ENCODE peak calls at places on chromosomes 6 and 20, in nine cellular contexts. C is activated CD4-positive, alpha-beta T cell treated with anti-CD3 and anti-CD28 coated beads, Interleukin-2, amount 50 U/mL, for 48 hours; H is activated T-helper 1 cell treated with Interleukin-2 at 50 U/mL for 16 hours; P is NCI-H1694 treated with DMSO at 0.1 percent for 48 hours; I is fibroblast of the conjunctiva; U is pancreas; X is ecto neural progenitor cell; D is cerebellum; K is fibroblast of pulmonary artery. W is an unnamed sample.
A peak's percentile ranks its signal among the peaks of the same experiment; 100 is the strongest.

GRCh38 chr6:157607317-157608109 is 215.5 kb upstream of the SNX9 start:
- DNase-seq in C (no peak), H (no peak), P (no peak), I (no peak), U (no peak), X (no peak), D (no peak), K (peak; percentile 16), W (no peak)

GRCh38 chr20:25470045-25470444 is 62.6 kb downstream of the GINS1 start:
- DNase-seq in C (peak; percentile 39), H (no peak), P (no peak), I (peak; percentile 10), U (no peak), X (peak; percentile 54), D (no peak), K (peak; percentile 38), W (no peak)

GRCh38 chr6:25016311-25016710 is 80.6 kb upstream of the RIPOR2 start:
- DNase-seq in C (no peak), H (no peak), P (no peak), I (no peak), U (no peak), X (no peak), D (no peak), K (no peak), W (no peak)

GRCh38 chr20:39619386-39619785 is 657.2 kb downstream of the DHX35 start:
- DNase-seq in C (no peak), H (no peak), P (no peak), I (no peak), U (no peak), X (no peak), D (no peak), K (no peak), W (no peak)

GRCh38 chr6:1313364-1313754 is 1.5 kb downstream of the FOXQ1 start:
- DNase-seq in C (no peak), H (no peak), P (no peak), I (no peak), U (no peak), X (no peak), D (no peak), K (no peak), W (no peak)

GRCh38 chr6:170447561-170447930 is 105.6 kb downstream of the PSMB1 start:
- DNase-seq in C (no peak), H (no peak), P (no peak), I (no peak), U (no peak), X (no peak), D (no peak), K (no peak), W (no peak)

GRCh38 chr20:3275966-3276365 is 37.0 kb upstream of the SLC4A11 start:
- DNase-seq in C (no peak), H (no peak), P (no peak), I (no peak), U (no peak), X (no peak), D (no peak), K (peak; percentile 32), W (no peak)

GRCh38 chr6:117677553-117678131 is 2.4 kb downstream of the NUS1 start:
- DNase-seq in C (no peak), H (no peak), P (no peak), I (no peak), U (no peak), X (no peak), D (no peak), K (peak; percentile 75), W (no peak)

GRCh38 chr20:62361799-62362589 is 5.1 kb downstream of the LAMA5 start:
- DNase-seq in C (no peak), H (no peak), P (no peak), I (no peak), U (peak; percentile 89), X (peak; percentile 60), D (no peak), K (no peak), W (no peak)

GRCh38 chr6:153131037-153131981 is at the start of gene RGS17:
- DNase-seq in C (peak; percentile 16), H (no peak), P (peak; percentile 45), I (peak; percentile 61), U (peak; percentile 88), X (peak; percentile 88), D (peak; percentile 92), K (peak; percentile 84), W (peak; percentile 70)

GRCh38 chr20:635609-636338 is 17.2 kb downstream of the SRXN1 start:
- DNase-seq in C (no peak), H (no peak), P (no peak), I (no peak), U (no peak), X (no peak), D (no peak), K (no peak), W (no peak)

GRCh38 chr6:159056432-159056831 is 11.6 kb upstream of the TAGAP start:
- DNase-seq in C (no peak), H (no peak), P (no peak), I (no peak), U (no peak), X (no peak), D (no peak), K (no peak), W (no peak)

GRCh38 chr6:33192671-33193602 is 670 bp upstream of the COL11A2 start:
- DNase-seq in C (no peak), H (no peak), P (no peak), I (no peak), U (peak; percentile 75), X (peak; percentile 62), D (peak; percentile 65), K (no peak), W (no peak)

GRCh38 chr6:10385512-10386132 is 29.3 kb downstream of the TFAP2A start:
- DNase-seq in C (no peak), H (no peak), P (no peak), I (no peak), U (no peak), X (no peak), D (no peak), K (no peak), W (no peak)

GRCh38 chr6:136161950-136162349 is 88.2 kb downstream of the MTFR2 start:
- DNase-seq in C (no peak), H (no peak), P (no peak), I (no peak), U (no peak), X (no peak), D (no peak), K (no peak), W (no peak)

GRCh38 chr20:1800180-1800579 is 95.0 kb upstream of the SIRPA start:
- DNase-seq in C (no peak), H (no peak), P (no peak), I (no peak), U (no peak), X (no peak), D (no peak), K (no peak), W (no peak)

GRCh38 chr6:89369009-89369408 is 16.5 kb upstream of the UBE2J1 start:
- DNase-seq in C (no peak), H (no peak), P (no peak), I (no peak), U (no peak), X (peak; percentile 60), D (no peak), K (peak; percentile 63), W (no peak)